ENCODE peak calls at places on chromosomes 12 and 14, in five cellular contexts. T is mammary epithelial cell, Q is HFFc6, Z is cardiac muscle cell, X is breast epithelium. K is an unnamed sample.

GRCh38 chr12:115313929-115314328 is 630.0 kb upstream of the TBX3 start:
- DNase-seq in T (peak; percentile 83), Q (peak; percentile 69), Z (no peak), X (no peak), K (no peak)

GRCh38 chr14:81710232-81710845 is 176.7 kb upstream of the SEL1L start:
- DNase-seq in T (peak; percentile 20), Q (peak; percentile 20), Z (peak; percentile 41), X (no peak), K (no peak)

GRCh38 chr12:1584326-1584725 is 10.1 kb downstream of the FBXL14 start:
- DNase-seq in T (no peak), Q (no peak), Z (no peak), X (no peak), K (no peak)

GRCh38 chr12:132424118-132424438 is 65.9 kb upstream of the FBRSL1 start:
- DNase-seq in T (no peak), Q (no peak), Z (no peak), X (no peak), K (no peak)

GRCh38 chr12:49487605-49488004 is 51.2 kb upstream of the KCNH3 start:
- DNase-seq in T (no peak), Q (no peak), Z (no peak), X (no peak), K (no peak)

GRCh38 chr14:68703093-68703492 is 89.8 kb downstream of the ZFP36L1 start:
- DNase-seq in T (peak; percentile 85), Q (peak; percentile 48), Z (peak; percentile 64), X (no peak), K (no peak)

GRCh38 chr14:34722723-34723545 is 8.5 kb upstream of the CFL2 start:
- DNase-seq in T (peak; percentile 38), Q (peak; percentile 37), Z (peak; percentile 73), X (no peak), K (no peak)

GRCh38 chr12:108551556-108551955 is 9.4 kb downstream of the SART3 start:
- DNase-seq in T (no peak), Q (peak; percentile 54), Z (peak; percentile 77), X (no peak), K (no peak)

GRCh38 chr12:80792861-80793260 is 76.1 kb downstream of the MYF5 start:
- DNase-seq in T (no peak), Q (no peak), Z (no peak), X (no peak), K (no peak)

GRCh38 chr12:15621140-15621539 is 168.0 kb downstream of the EPS8 start:
- DNase-seq in T (no peak), Q (no peak), Z (no peak), X (no peak), K (no peak)

GRCh38 chr14:104309657-104310369 is 171.4 kb downstream of the KIF26A start:
- DNase-seq in T (no peak), Q (no peak), Z (no peak), X (no peak), K (no peak)

GRCh38 chr12:122064780-122065588 is 13.6 kb upstream of the MLXIP start:
- DNase-seq in T (no peak), Q (peak; percentile 76), Z (peak; percentile 92), X (no peak), K (peak; percentile 62)

GRCh38 chr14:92880851-92881250 is 42.1 kb upstream of the CHGA start:
- DNase-seq in T (peak; percentile 58), Q (peak; percentile 19), Z (peak; percentile 65), X (no peak), K (no peak)

GRCh38 chr12:89475203-89475990 is 49.2 kb downstream of the GALNT4 start:
- DNase-seq in T (no peak), Q (peak; percentile 25), Z (no peak), X (no peak), K (no peak)

GRCh38 chr14:84017533-84017932 is 1512.4 kb upstream of the FLRT2 start:
- DNase-seq in T (no peak), Q (no peak), Z (no peak), X (no peak), K (no peak)

GRCh38 chr14:84375235-84375634 is 1154.7 kb upstream of the FLRT2 start:
- DNase-seq in T (no peak), Q (no peak), Z (peak; percentile 22), X (no peak), K (no peak)

GRCh38 chr12:22729898-22730443 is 105.0 kb downstream of the ETNK1 start:
- DNase-seq in T (no peak), Q (peak; percentile 52), Z (peak; percentile 80), X (no peak), K (no peak)

GRCh38 chr14:53055003-53055402 is 98.1 kb downstream of the DDHD1 start:
- DNase-seq in T (peak; percentile 40), Q (peak; percentile 64), Z (peak; percentile 73), X (no peak), K (no peak)

GRCh38 chr12:111881712-111882111 is 39.7 kb downstream of the MAPKAPK5 start:
- DNase-seq in T (no peak), Q (no peak), Z (no peak), X (no peak), K (no peak)

GRCh38 chr12:132360906-132361777 is 31.8 kb upstream of the GALNT9 start:
- DNase-seq in T (no peak), Q (no peak), Z (no peak), X (peak; percentile 38), K (no peak)

GRCh38 chr12:127284021-127284420 is 982.9 kb upstream of the TMEM132C start:
- DNase-seq in T (no peak), Q (no peak), Z (peak; percentile 6), X (no peak), K (no peak)

GRCh38 chr12:80064269-80064668 is 35.1 kb upstream of the OTOGL start:
- DNase-seq in T (no peak), Q (peak; percentile 13), Z (peak; percentile 30), X (no peak), K (no peak)

GRCh38 chr12:2290091-2290490 is 237.3 kb downstream of the CACNA1C start:
- DNase-seq in T (no peak), Q (no peak), Z (no peak), X (no peak), K (no peak)

GRCh38 chr14:100849432-100849831 is 23.5 kb downstream of the MEG3 start:
- DNase-seq in T (no peak), Q (no peak), Z (no peak), X (no peak), K (no peak)

GRCh38 chr12:30323008-30323407 is 372.7 kb downstream of the IPO8 start:
- DNase-seq in T (no peak), Q (no peak), Z (peak; percentile 12), X (no peak), K (no peak)

GRCh38 chr14:37318938-37319337 is 121.2 kb downstream of the MIPOL1 start:
- DNase-seq in T (peak; percentile 35), Q (no peak), Z (no peak), X (no peak), K (no peak)

GRCh38 chr12:110100315-110100970 is 23.7 kb upstream of the IFT81 start:
- DNase-seq in T (peak; percentile 32), Q (peak; percentile 62), Z (peak; percentile 86), X (no peak), K (peak; percentile 52)

GRCh38 chr14:19800282-19801117 is 3.1 kb upstream of the OR4N2 start:
- DNase-seq in T (no peak), Q (no peak), Z (no peak), X (no peak), K (no peak)

GRCh38 chr14:77616454-77617229 is at the start of gene SPTLC2:
- DNase-seq in T (peak; percentile 99), Q (peak; percentile 100), Z (peak; percentile 100), X (peak; percentile 98), K (peak; percentile 90)
- TF ChIP-seq CTCF in T (peak; percentile 30), Q (no peak), Z (no peak), X (no peak), K (no peak)

DNA sequence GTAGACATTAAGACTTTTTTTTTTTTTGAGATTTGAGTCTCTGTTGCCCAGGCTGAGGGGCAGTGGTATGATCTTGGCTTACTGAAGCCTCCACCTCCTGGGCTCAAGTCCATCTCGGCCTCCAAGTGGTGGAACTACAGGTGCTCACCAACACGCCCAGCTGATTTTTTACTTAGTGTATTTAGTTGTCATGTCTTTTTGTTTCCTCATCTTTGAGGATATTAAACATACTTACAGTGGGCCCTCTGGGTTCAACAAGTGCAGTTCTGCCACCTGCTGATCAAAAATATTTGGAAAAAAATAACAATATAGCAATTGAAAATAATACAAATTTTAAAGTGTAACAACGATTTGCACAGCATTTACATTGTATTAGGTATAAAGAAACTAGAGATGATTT is 4.4 kb upstream of the B4GALNT1 start:
- DNase-seq in T (no peak), Q (no peak), Z (no peak), X (no peak), K (no peak)
- TF ChIP-seq CTCF in T (no peak), Q (peak; percentile 42), Z (no peak), X (no peak), K (no peak)

GRCh38 chr14:26917086-26917485 is 319.3 kb upstream of the NOVA1 start:
- DNase-seq in T (no peak), Q (no peak), Z (peak; percentile 77), X (no peak), K (no peak)
- TF ChIP-seq CTCF in T (no peak), Q (no peak), Z (peak; percentile 58), X (peak; percentile 33), K (no peak)

GRCh38 chr12:93762912-93763311 is 85.7 kb downstream of the CRADD start:
- DNase-seq in T (no peak), Q (no peak), Z (no peak), X (no peak), K (no peak)

GRCh38 chr12:93766371-93766770 is 89.2 kb downstream of the CRADD start:
- DNase-seq in T (no peak), Q (no peak), Z (no peak), X (no peak), K (no peak)

GRCh38 chr12:93763746-93764147 is 86.6 kb downstream of the CRADD start:
- DNase-seq in T (no peak), Q (no peak), Z (no peak), X (no peak), K (no peak)

GRCh38 chr12:93767524-93767863 is 90.3 kb downstream of the CRADD start:
- DNase-seq in T (no peak), Q (no peak), Z (no peak), X (no peak), K (no peak)

DNA sequence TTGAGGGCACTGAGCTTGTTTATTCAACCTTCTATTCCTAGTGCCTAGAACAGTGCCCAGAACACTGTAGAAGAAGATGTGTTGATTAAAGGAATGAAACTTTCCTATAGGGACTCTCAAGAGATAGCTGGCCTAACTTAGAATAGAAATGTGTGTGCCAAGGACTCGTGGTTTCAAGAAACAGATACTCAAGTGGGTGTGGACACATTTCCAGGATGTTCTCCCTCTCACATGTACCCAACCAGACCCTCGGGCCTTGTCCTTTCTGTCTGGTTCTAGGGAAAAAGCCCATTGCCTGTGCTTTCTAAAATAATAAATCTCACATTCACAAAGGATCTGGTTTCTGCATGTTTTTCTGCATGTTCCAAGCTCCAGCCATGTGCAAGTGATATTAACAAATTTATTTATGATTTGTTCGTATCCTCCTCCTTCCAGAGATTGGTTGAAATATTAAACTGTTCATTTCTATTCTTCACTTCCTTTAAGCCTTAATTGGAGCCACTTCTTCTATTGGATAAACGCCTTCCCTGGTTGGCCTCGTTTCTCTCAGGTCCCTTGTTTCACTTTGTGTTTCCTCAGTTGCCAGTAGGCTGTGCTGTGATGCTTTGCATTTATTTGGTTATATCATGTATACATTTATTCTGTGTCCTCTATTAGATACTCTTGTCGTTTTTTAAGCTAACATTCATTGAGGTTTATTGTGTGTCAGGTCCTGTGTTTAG is 89.8 kb downstream of the CRADD start:
- DNase-seq in T (peak; percentile 61), Q (peak; percentile 78), Z (peak; percentile 89), X (no peak), K (no peak)
- TF ChIP-seq CTCF in T (peak; percentile 63), Q (peak; percentile 85), Z (peak; percentile 73), X (peak; percentile 37), K (no peak)

GRCh38 chr14:22895402-22895801 is 12.4 kb downstream of the REM2 start:
- DNase-seq in T (no peak), Q (no peak), Z (no peak), X (no peak), K (no peak)
- TF ChIP-seq CTCF in T (no peak), Q (no peak), Z (no peak), X (no peak), K (no peak)